ENCODE peak calls at places on chromosomes 6 and 20, in four cellular contexts. C is HS-27A, M is posterior vena cava, U is OCI-LY7. B is an unnamed sample.

GRCh38 chr6:125994659-125995488 is 8.5 kb downstream of the TRMT11 start:
- DNase-seq in C (no peak), M (no peak), U (no peak), B (no peak)

GRCh38 chr6:10030942-10031537 is 383.8 kb downstream of the TFAP2A start:
- DNase-seq in C (no peak), M (no peak), U (peak; percentile 29), B (peak; percentile 59)

GRCh38 chr20:51450221-51450712 is 92.3 kb downstream of the NFATC2 start:
- DNase-seq in C (no peak), M (no peak), U (no peak), B (no peak)

GRCh38 chr6:53793318-53793975 is 1.4 kb upstream of the LRRC1 start:
- DNase-seq in C (no peak), M (no peak), U (peak; percentile 82), B (peak; percentile 19)

GRCh38 chr6:46468611-46469010 is 22.6 kb downstream of the RCAN2 start:
- DNase-seq in C (no peak), M (no peak), U (no peak), B (no peak)

GRCh38 chr20:49448917-49449316 is 33.6 kb downstream of the KCNB1 start:
- DNase-seq in C (no peak), M (peak; percentile 23), U (peak; percentile 5), B (no peak)

GRCh38 chr20:37956099-37956498 is 53.2 kb downstream of the VSTM2L start:
- DNase-seq in C (no peak), M (no peak), U (no peak), B (no peak)

GRCh38 chr6:484086-484728 is 92.7 kb downstream of the IRF4 start:
- DNase-seq in C (no peak), M (no peak), U (no peak), B (no peak)

GRCh38 chr6:168709991-168710390 is 269.0 kb downstream of the SMOC2 start:
- DNase-seq in C (no peak), M (no peak), U (no peak), B (no peak)

GRCh38 chr6:110331816-110332215 is 26.3 kb downstream of the METTL24 start:
- DNase-seq in C (no peak), M (no peak), U (no peak), B (no peak)

GRCh38 chr6:110066091-110066490 is 88.0 kb downstream of the GPR6 start:
- DNase-seq in C (no peak), M (no peak), U (peak; percentile 61), B (no peak)

GRCh38 chr6:119351005-119351394 is 1.4 kb upstream of the MAN1A1 start:
- DNase-seq in C (no peak), M (no peak), U (peak; percentile 75), B (no peak)

GRCh38 chr6:162153991-162154390 is 573.6 kb downstream of the PRKN start:
- DNase-seq in C (no peak), M (no peak), U (no peak), B (no peak)

GRCh38 chr6:150607044-150607650 is 7.5 kb downstream of the PLEKHG1 start:
- DNase-seq in C (no peak), M (no peak), U (no peak), B (no peak)